ENCODE peak calls at places on chromosomes 3 and 15, in four cellular contexts. One of them, this sample, is unnamed.

GRCh38 chr3:40116478-40117162 is 192.9 kb upstream of the EIF1B start:
- DNase-seq in NCI-H1417: no peak
- DNase-seq in cardiac fibroblast: peak
- DNase-seq in stimulated activated CD8-positive, alpha-beta memory T cell treated with anti-CD3 and anti-CD28 coated beads, Interleukin-7, amount 100 ng/mL, for 24 hours: no peak
- DNase-seq in this sample: peak

GRCh38 chr3:101009386-101009785 is 16.2 kb upstream of the ABI3BP start:
- DNase-seq in NCI-H1417: no peak
- DNase-seq in cardiac fibroblast: peak
- DNase-seq in stimulated activated CD8-positive, alpha-beta memory T cell treated with anti-CD3 and anti-CD28 coated beads, Interleukin-7, amount 100 ng/mL, for 24 hours: no peak
- DNase-seq in this sample: peak

GRCh38 chr3:134364936-134365765 is 9.1 kb downstream of the AMOTL2 start:
- DNase-seq in NCI-H1417: no peak
- DNase-seq in cardiac fibroblast: no peak
- DNase-seq in stimulated activated CD8-positive, alpha-beta memory T cell treated with anti-CD3 and anti-CD28 coated beads, Interleukin-7, amount 100 ng/mL, for 24 hours: no peak
- DNase-seq in this sample: no peak

GRCh38 chr15:85479071-85479647 is 98.8 kb downstream of the AKAP13 start:
- DNase-seq in NCI-H1417: peak
- DNase-seq in cardiac fibroblast: peak
- DNase-seq in stimulated activated CD8-positive, alpha-beta memory T cell treated with anti-CD3 and anti-CD28 coated beads, Interleukin-7, amount 100 ng/mL, for 24 hours: no peak
- DNase-seq in this sample: peak

GRCh38 chr15:56835598-56836275 is 82.7 kb upstream of the TCF12 start:
- DNase-seq in NCI-H1417: no peak
- DNase-seq in cardiac fibroblast: peak
- DNase-seq in stimulated activated CD8-positive, alpha-beta memory T cell treated with anti-CD3 and anti-CD28 coated beads, Interleukin-7, amount 100 ng/mL, for 24 hours: no peak
- DNase-seq in this sample: no peak

GRCh38 chr3:51355891-51356578 is 29.1 kb upstream of the MANF start:
- DNase-seq in NCI-H1417: no peak
- DNase-seq in cardiac fibroblast: no peak
- DNase-seq in stimulated activated CD8-positive, alpha-beta memory T cell treated with anti-CD3 and anti-CD28 coated beads, Interleukin-7, amount 100 ng/mL, for 24 hours: no peak
- DNase-seq in this sample: no peak

GRCh38 chr3:4067893-4068292 is 235.3 kb upstream of the SETMAR start:
- DNase-seq in NCI-H1417: no peak
- DNase-seq in cardiac fibroblast: no peak
- DNase-seq in stimulated activated CD8-positive, alpha-beta memory T cell treated with anti-CD3 and anti-CD28 coated beads, Interleukin-7, amount 100 ng/mL, for 24 hours: no peak
- DNase-seq in this sample: no peak

GRCh38 chr3:113405180-113405579 is 36.1 kb downstream of the CFAP44 start:
- DNase-seq in NCI-H1417: no peak
- DNase-seq in cardiac fibroblast: peak
- DNase-seq in stimulated activated CD8-positive, alpha-beta memory T cell treated with anti-CD3 and anti-CD28 coated beads, Interleukin-7, amount 100 ng/mL, for 24 hours: no peak
- DNase-seq in this sample: peak

GRCh38 chr3:50708620-50709019 is 33.9 kb downstream of the DOCK3 start:
- DNase-seq in NCI-H1417: peak
- DNase-seq in cardiac fibroblast: no peak
- DNase-seq in stimulated activated CD8-positive, alpha-beta memory T cell treated with anti-CD3 and anti-CD28 coated beads, Interleukin-7, amount 100 ng/mL, for 24 hours: no peak
- DNase-seq in this sample: no peak

GRCh38 chr3:44915702-44916438 is 41.5 kb downstream of the TGM4 start:
- DNase-seq in NCI-H1417: no peak
- DNase-seq in cardiac fibroblast: peak
- DNase-seq in stimulated activated CD8-positive, alpha-beta memory T cell treated with anti-CD3 and anti-CD28 coated beads, Interleukin-7, amount 100 ng/mL, for 24 hours: no peak
- DNase-seq in this sample: no peak

GRCh38 chr3:106640353-106640752 is 736.9 kb upstream of the CCDC54 start:
- DNase-seq in NCI-H1417: no peak
- DNase-seq in cardiac fibroblast: no peak
- DNase-seq in stimulated activated CD8-positive, alpha-beta memory T cell treated with anti-CD3 and anti-CD28 coated beads, Interleukin-7, amount 100 ng/mL, for 24 hours: no peak
- DNase-seq in this sample: no peak

GRCh38 chr3:104519968-104520655 is 846.6 kb upstream of the ALCAM start:
- DNase-seq in NCI-H1417: no peak
- DNase-seq in cardiac fibroblast: peak
- DNase-seq in stimulated activated CD8-positive, alpha-beta memory T cell treated with anti-CD3 and anti-CD28 coated beads, Interleukin-7, amount 100 ng/mL, for 24 hours: no peak
- DNase-seq in this sample: no peak

GRCh38 chr3:123941150-123941941 is 19.7 kb downstream of the CCDC14 start:
- DNase-seq in NCI-H1417: peak
- DNase-seq in cardiac fibroblast: no peak
- DNase-seq in stimulated activated CD8-positive, alpha-beta memory T cell treated with anti-CD3 and anti-CD28 coated beads, Interleukin-7, amount 100 ng/mL, for 24 hours: no peak
- DNase-seq in this sample: no peak

GRCh38 chr3:15769256-15769915 is 28.4 kb downstream of the ANKRD28 start:
- DNase-seq in NCI-H1417: no peak
- DNase-seq in cardiac fibroblast: no peak
- DNase-seq in stimulated activated CD8-positive, alpha-beta memory T cell treated with anti-CD3 and anti-CD28 coated beads, Interleukin-7, amount 100 ng/mL, for 24 hours: no peak
- DNase-seq in this sample: no peak

GRCh38 chr15:70605606-70606410 is 157.6 kb downstream of the UACA start:
- DNase-seq in NCI-H1417: no peak
- DNase-seq in cardiac fibroblast: peak
- DNase-seq in stimulated activated CD8-positive, alpha-beta memory T cell treated with anti-CD3 and anti-CD28 coated beads, Interleukin-7, amount 100 ng/mL, for 24 hours: no peak
- DNase-seq in this sample: peak

GRCh38 chr15:82828064-82828463 is 18.6 kb downstream of the WHAMM start:
- DNase-seq in NCI-H1417: no peak
- DNase-seq in cardiac fibroblast: peak
- DNase-seq in stimulated activated CD8-positive, alpha-beta memory T cell treated with anti-CD3 and anti-CD28 coated beads, Interleukin-7, amount 100 ng/mL, for 24 hours: no peak
- DNase-seq in this sample: no peak

GRCh38 chr3:172194702-172195392 is 155.5 kb downstream of the FNDC3B start:
- DNase-seq in NCI-H1417: peak
- DNase-seq in cardiac fibroblast: peak
- DNase-seq in stimulated activated CD8-positive, alpha-beta memory T cell treated with anti-CD3 and anti-CD28 coated beads, Interleukin-7, amount 100 ng/mL, for 24 hours: no peak
- DNase-seq in this sample: peak

GRCh38 chr3:138049157-138049919 is 39.4 kb downstream of the CLDN18 start:
- DNase-seq in NCI-H1417: no peak
- DNase-seq in cardiac fibroblast: peak
- DNase-seq in stimulated activated CD8-positive, alpha-beta memory T cell treated with anti-CD3 and anti-CD28 coated beads, Interleukin-7, amount 100 ng/mL, for 24 hours: no peak
- DNase-seq in this sample: peak

GRCh38 chr15:68385240-68385561 is 46.8 kb downstream of the ITGA11 start:
- DNase-seq in NCI-H1417: no peak
- DNase-seq in cardiac fibroblast: no peak
- DNase-seq in stimulated activated CD8-positive, alpha-beta memory T cell treated with anti-CD3 and anti-CD28 coated beads, Interleukin-7, amount 100 ng/mL, for 24 hours: no peak
- DNase-seq in this sample: no peak

GRCh38 chr3:192408007-192408655 is 319.2 kb downstream of the FGF12 start:
- DNase-seq in NCI-H1417: no peak
- DNase-seq in cardiac fibroblast: peak
- DNase-seq in stimulated activated CD8-positive, alpha-beta memory T cell treated with anti-CD3 and anti-CD28 coated beads, Interleukin-7, amount 100 ng/mL, for 24 hours: no peak
- DNase-seq in this sample: no peak

This sample was measured in brain microvascular endothelial cell.